ENCODE peak calls at places on chromosomes 6 and 20, in six cellular contexts. One of them, this sample, is unnamed.

GRCh38 chr6:159700970-159701369 is 7.9 kb upstream of the SOD2 start:
- DNase-seq in A549: no peak
- DNase-seq in uterus: no peak
- DNase-seq in heart right ventricle: no peak
- DNase-seq in CD8-positive, alpha-beta T cell: no peak
- DNase-seq in brain microvascular endothelial cell: peak; percentile 5
- DNase-seq in this sample: no peak

GRCh38 chr6:33578588-33579011 is 1.5 kb downstream of the BAK1 start:
- DNase-seq in CD8-positive, alpha-beta T cell: peak; percentile 64
- DNase-seq in uterus: no peak
- DNase-seq in brain microvascular endothelial cell: no peak
- DNase-seq in heart right ventricle: no peak
- DNase-seq in A549: no peak
- DNase-seq in this sample: peak; percentile 65

GRCh38 chr6:114200896-114201295 is 141.9 kb downstream of the HS3ST5 start:
- DNase-seq in A549: no peak
- DNase-seq in uterus: no peak
- DNase-seq in heart right ventricle: no peak
- DNase-seq in CD8-positive, alpha-beta T cell: no peak
- DNase-seq in brain microvascular endothelial cell: no peak
- DNase-seq in this sample: no peak

GRCh38 chr20:45354423-45355208 is 6.4 kb upstream of the SDC4 start:
- DNase-seq in uterus: no peak
- DNase-seq in A549: no peak
- DNase-seq in heart right ventricle: no peak
- DNase-seq in brain microvascular endothelial cell: peak; percentile 51
- DNase-seq in CD8-positive, alpha-beta T cell: no peak
- DNase-seq in this sample: no peak

GRCh38 chr6:33710296-33711121 is 991 bp downstream of the UQCC2 start:
- DNase-seq in A549: no peak
- DNase-seq in heart right ventricle: no peak
- DNase-seq in CD8-positive, alpha-beta T cell: peak; percentile 48
- DNase-seq in uterus: no peak
- DNase-seq in brain microvascular endothelial cell: no peak
- DNase-seq in this sample: no peak

GRCh38 chr6:159074120-159074684 is 29.4 kb upstream of the TAGAP start:
- DNase-seq in CD8-positive, alpha-beta T cell: no peak
- DNase-seq in A549: peak; percentile 40
- DNase-seq in uterus: no peak
- DNase-seq in brain microvascular endothelial cell: peak; percentile 11
- DNase-seq in heart right ventricle: no peak
- DNase-seq in this sample: no peak

GRCh38 chr6:169454204-169454871 is 200.7 kb upstream of the THBS2 start:
- DNase-seq in A549: no peak
- DNase-seq in brain microvascular endothelial cell: peak; percentile 92
- DNase-seq in uterus: peak; percentile 83
- DNase-seq in CD8-positive, alpha-beta T cell: no peak
- DNase-seq in heart right ventricle: no peak
- DNase-seq in this sample: no peak

GRCh38 chr6:90537723-90538407 is 49.0 kb downstream of the MAP3K7 start:
- DNase-seq in brain microvascular endothelial cell: peak; percentile 27
- DNase-seq in CD8-positive, alpha-beta T cell: no peak
- DNase-seq in heart right ventricle: no peak
- DNase-seq in uterus: no peak
- DNase-seq in A549: no peak
- DNase-seq in this sample: no peak

GRCh38 chr20:46004187-46004586 is 4.5 kb upstream of the MMP9 start:
- DNase-seq in A549: no peak
- DNase-seq in uterus: no peak
- DNase-seq in heart right ventricle: no peak
- DNase-seq in brain microvascular endothelial cell: no peak
- DNase-seq in CD8-positive, alpha-beta T cell: no peak
- DNase-seq in this sample: no peak

GRCh38 chr6:106104941-106105340 is 18.8 kb downstream of the PRDM1 start:
- DNase-seq in brain microvascular endothelial cell: no peak
- DNase-seq in heart right ventricle: no peak
- DNase-seq in CD8-positive, alpha-beta T cell: no peak
- DNase-seq in uterus: no peak
- DNase-seq in A549: no peak
- DNase-seq in this sample: no peak

GRCh38 chr20:5261763-5262162 is 55.0 kb downstream of the PROKR2 start:
- DNase-seq in brain microvascular endothelial cell: no peak
- DNase-seq in uterus: no peak
- DNase-seq in A549: no peak
- DNase-seq in CD8-positive, alpha-beta T cell: no peak
- DNase-seq in heart right ventricle: no peak
- DNase-seq in this sample: no peak

GRCh38 chr20:57080796-57081195 is 185.6 kb downstream of the BMP7 start:
- DNase-seq in brain microvascular endothelial cell: peak; percentile 41
- DNase-seq in heart right ventricle: no peak
- DNase-seq in CD8-positive, alpha-beta T cell: no peak
- DNase-seq in A549: no peak
- DNase-seq in uterus: no peak
- DNase-seq in this sample: no peak

GRCh38 chr20:39214778-39215177 is 252.6 kb downstream of the DHX35 start:
- DNase-seq in A549: no peak
- DNase-seq in CD8-positive, alpha-beta T cell: no peak
- DNase-seq in heart right ventricle: no peak
- DNase-seq in uterus: no peak
- DNase-seq in brain microvascular endothelial cell: no peak
- DNase-seq in this sample: no peak

GRCh38 chr6:31005249-31006020 is 4.8 kb upstream of the MUC22 start:
- DNase-seq in CD8-positive, alpha-beta T cell: no peak
- DNase-seq in uterus: no peak
- DNase-seq in heart right ventricle: peak; percentile 36
- DNase-seq in A549: no peak
- DNase-seq in brain microvascular endothelial cell: no peak
- DNase-seq in this sample: no peak

GRCh38 chr6:135323202-135323668 is 142.1 kb downstream of the MYB start:
- DNase-seq in brain microvascular endothelial cell: peak; percentile 32
- DNase-seq in CD8-positive, alpha-beta T cell: no peak
- DNase-seq in A549: no peak
- DNase-seq in heart right ventricle: no peak
- DNase-seq in uterus: no peak
- DNase-seq in this sample: no peak

GRCh38 chr6:70221025-70221714 is 81.7 kb downstream of the COL9A1 start:
- DNase-seq in A549: peak; percentile 15
- DNase-seq in uterus: no peak
- DNase-seq in CD8-positive, alpha-beta T cell: no peak
- DNase-seq in heart right ventricle: no peak
- DNase-seq in brain microvascular endothelial cell: no peak
- DNase-seq in this sample: peak; percentile 15

GRCh38 chr20:33229843-33230242 is 6.0 kb upstream of the BPIFA1 start:
- DNase-seq in A549: no peak
- DNase-seq in uterus: no peak
- DNase-seq in CD8-positive, alpha-beta T cell: no peak
- DNase-seq in brain microvascular endothelial cell: no peak
- DNase-seq in heart right ventricle: no peak
- DNase-seq in this sample: no peak

DNA sequence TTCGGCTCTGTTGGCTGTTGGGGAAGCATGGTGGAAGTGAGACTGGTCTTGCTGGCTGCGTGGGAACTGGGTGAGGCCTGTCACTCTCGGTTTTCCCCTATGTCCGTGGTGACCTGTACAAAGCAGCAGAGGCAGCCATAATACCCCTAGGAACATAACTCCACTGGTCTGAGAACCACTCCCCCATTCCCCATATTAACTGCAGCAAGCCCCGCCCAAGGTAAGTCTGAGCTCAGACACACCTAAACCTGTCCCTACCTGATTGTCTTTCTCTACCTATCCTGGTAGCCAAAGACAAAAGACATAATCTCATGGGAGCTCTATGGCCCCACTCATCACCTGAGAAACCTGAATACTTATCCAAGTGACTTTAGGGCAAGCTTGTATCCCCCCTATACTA is 156.3 kb upstream of the PHACTR1 start:
- DNase-seq in A549: no peak
- DNase-seq in uterus: no peak
- DNase-seq in brain microvascular endothelial cell: no peak
- DNase-seq in heart right ventricle: no peak
- DNase-seq in CD8-positive, alpha-beta T cell: no peak
- DNase-seq in this sample: no peak
- H3K27ac ChIP-seq in A549: no peak overlapping the region
- H3K27ac ChIP-seq in uterus: no peak overlapping the region
- H3K27ac ChIP-seq in brain microvascular endothelial cell: no peak overlapping the region
- H3K27ac ChIP-seq in heart right ventricle: no peak overlapping the region
- H3K27ac ChIP-seq in CD8-positive, alpha-beta T cell: no peak overlapping the region
- H3K27ac ChIP-seq in this sample: no peak overlapping the region

DNA sequence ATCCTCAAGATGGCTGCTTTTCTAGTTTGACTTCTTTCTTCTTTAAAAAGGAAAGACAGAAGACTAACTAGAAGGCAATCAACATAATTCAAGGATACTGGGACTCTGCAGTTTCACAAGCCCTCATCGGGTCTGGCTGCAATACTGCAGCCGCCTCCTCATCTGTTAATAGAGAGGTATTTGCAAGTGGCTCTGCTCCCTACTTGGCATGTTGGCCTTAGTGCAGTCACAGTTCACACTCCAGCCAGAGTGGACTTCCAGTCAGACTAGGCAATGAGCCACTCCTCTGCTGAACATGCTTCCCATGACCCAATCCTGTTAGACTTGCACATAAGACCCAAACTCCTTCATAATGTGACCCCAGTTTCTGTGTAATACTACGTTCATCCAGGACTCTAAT is 141.9 kb upstream of the ENPP5 start:
- DNase-seq in CD8-positive, alpha-beta T cell: no peak
- DNase-seq in brain microvascular endothelial cell: no peak
- DNase-seq in heart right ventricle: no peak
- DNase-seq in A549: no peak
- DNase-seq in uterus: no peak
- DNase-seq in this sample: no peak
- H3K4me3 ChIP-seq in CD8-positive, alpha-beta T cell: no peak overlapping the region
- H3K4me3 ChIP-seq in brain microvascular endothelial cell: no peak overlapping the region
- H3K4me3 ChIP-seq in heart right ventricle: no peak overlapping the region
- H3K4me3 ChIP-seq in A549: no peak overlapping the region
- H3K4me3 ChIP-seq in uterus: no peak overlapping the region
- H3K4me3 ChIP-seq in this sample: no peak overlapping the region

GRCh38 chr6:13234130-13234529 is 94.2 kb downstream of the TBC1D7 start:
- DNase-seq in heart right ventricle: no peak
- DNase-seq in brain microvascular endothelial cell: no peak
- DNase-seq in uterus: no peak
- DNase-seq in A549: no peak
- DNase-seq in CD8-positive, alpha-beta T cell: no peak
- DNase-seq in this sample: no peak

GRCh38 chr6:13229205-13230085 is 98.9 kb downstream of the TBC1D7 start:
- DNase-seq in A549: peak; percentile 7
- DNase-seq in brain microvascular endothelial cell: peak; percentile 2
- DNase-seq in uterus: no peak
- DNase-seq in heart right ventricle: no peak
- DNase-seq in CD8-positive, alpha-beta T cell: peak; percentile 63
- DNase-seq in this sample: peak; percentile 6

GRCh38 chr6:13226071-13226470 is 102.3 kb downstream of the TBC1D7 start:
- DNase-seq in brain microvascular endothelial cell: no peak
- DNase-seq in heart right ventricle: no peak
- DNase-seq in uterus: no peak
- DNase-seq in CD8-positive, alpha-beta T cell: no peak
- DNase-seq in A549: no peak
- DNase-seq in this sample: no peak

GRCh38 chr6:13233106-13233505 is 95.2 kb downstream of the TBC1D7 start:
- DNase-seq in uterus: no peak
- DNase-seq in CD8-positive, alpha-beta T cell: no peak
- DNase-seq in brain microvascular endothelial cell: no peak
- DNase-seq in heart right ventricle: no peak
- DNase-seq in A549: no peak
- DNase-seq in this sample: no peak

GRCh38 chr6:13228264-13229204 is 99.8 kb downstream of the TBC1D7 start:
- DNase-seq in CD8-positive, alpha-beta T cell: no peak
- DNase-seq in uterus: no peak
- DNase-seq in A549: no peak
- DNase-seq in brain microvascular endothelial cell: no peak
- DNase-seq in heart right ventricle: no peak
- DNase-seq in this sample: no peak
- H3K27ac ChIP-seq in CD8-positive, alpha-beta T cell: no peak overlapping the region
- H3K27ac ChIP-seq in uterus: no peak overlapping the region
- H3K27ac ChIP-seq in A549: no peak overlapping the region
- H3K27ac ChIP-seq in brain microvascular endothelial cell: no peak overlapping the region
- H3K27ac ChIP-seq in heart right ventricle: no peak overlapping the region
- H3K27ac ChIP-seq in this sample: no peak overlapping the region

GRCh38 chr20:10581823-10582222 is 92.0 kb downstream of the JAG1 start:
- DNase-seq in heart right ventricle: no peak
- DNase-seq in uterus: no peak
- DNase-seq in brain microvascular endothelial cell: peak; percentile 70
- DNase-seq in CD8-positive, alpha-beta T cell: no peak
- DNase-seq in A549: no peak
- DNase-seq in this sample: no peak

GRCh38 chr20:10586296-10586695 is 87.5 kb downstream of the JAG1 start:
- DNase-seq in A549: no peak
- DNase-seq in brain microvascular endothelial cell: no peak
- DNase-seq in heart right ventricle: no peak
- DNase-seq in uterus: no peak
- DNase-seq in CD8-positive, alpha-beta T cell: no peak
- DNase-seq in this sample: no peak

GRCh38 chr20:10580700-10581099 is 93.1 kb downstream of the JAG1 start:
- DNase-seq in uterus: no peak
- DNase-seq in heart right ventricle: no peak
- DNase-seq in A549: no peak
- DNase-seq in CD8-positive, alpha-beta T cell: no peak
- DNase-seq in brain microvascular endothelial cell: no peak
- DNase-seq in this sample: no peak

GRCh38 chr20:10585308-10585707 is 88.5 kb downstream of the JAG1 start:
- DNase-seq in CD8-positive, alpha-beta T cell: no peak
- DNase-seq in uterus: no peak
- DNase-seq in heart right ventricle: no peak
- DNase-seq in A549: no peak
- DNase-seq in brain microvascular endothelial cell: no peak
- DNase-seq in this sample: no peak

DNA sequence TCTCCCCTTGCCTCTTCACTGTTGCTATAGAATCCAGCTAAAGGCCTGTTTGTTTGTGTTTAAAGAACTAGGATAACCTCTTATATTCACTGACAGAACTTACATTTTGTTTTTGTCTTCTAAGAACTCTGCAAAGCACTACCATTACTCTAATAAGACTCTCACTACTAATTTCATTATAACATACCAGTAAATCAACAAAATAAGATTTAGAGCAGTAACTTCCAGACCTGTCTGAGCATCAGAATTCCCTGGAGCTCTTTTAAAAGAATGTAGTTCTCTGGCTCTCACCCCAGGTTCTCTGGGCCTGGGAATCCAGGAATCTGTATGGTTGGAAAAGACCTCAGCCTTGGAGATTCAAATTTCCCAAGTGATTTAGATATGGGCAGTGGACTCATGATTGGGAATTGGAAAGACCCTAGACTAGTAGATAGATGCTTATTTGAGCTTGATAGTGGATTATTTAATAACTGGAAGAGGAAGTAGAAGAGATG is 89.4 kb downstream of the JAG1 start:
- DNase-seq in heart right ventricle: no peak
- DNase-seq in brain microvascular endothelial cell: no peak
- DNase-seq in A549: no peak
- DNase-seq in CD8-positive, alpha-beta T cell: no peak
- DNase-seq in uterus: no peak
- DNase-seq in this sample: no peak
- H3K4me3 ChIP-seq in heart right ventricle: no peak overlapping the region
- H3K4me3 ChIP-seq in brain microvascular endothelial cell: no peak overlapping the region
- H3K4me3 ChIP-seq in A549: no peak overlapping the region
- H3K4me3 ChIP-seq in CD8-positive, alpha-beta T cell: no peak overlapping the region
- H3K4me3 ChIP-seq in uterus: no peak overlapping the region
- H3K4me3 ChIP-seq in this sample: no peak overlapping the region

This sample was measured in CD4-positive, alpha-beta memory T cell.